ENCODE peak calls at places on chromosome 22, in seven cellular contexts. N is neural progenitor cell, S is GM23248, X is GM23338, V is HCT116, E is OCI-LY7, W is SK-N-SH. M is an unnamed sample.

GRCh38 chr22:48960981-48961655 is 866.6 kb downstream of the BRD1 start:
- DNase-seq in N (no peak), S (no peak), X (no peak), V (no peak), E (no peak), W (no peak), M (no peak)

GRCh38 chr22:43275545-43275981 is 67.6 kb downstream of the SCUBE1 start:
- DNase-seq in N (peak; percentile 51), S (no peak), X (peak; percentile 58), V (peak; percentile 56), E (no peak), W (no peak), M (no peak)

GRCh38 chr22:47048123-47049077 is 285.9 kb downstream of the TBC1D22A start:
- DNase-seq in N (no peak), S (no peak), X (no peak), V (no peak), E (no peak), W (no peak), M (no peak)

GRCh38 chr22:46972901-46973831 is 210.7 kb downstream of the TBC1D22A start:
- DNase-seq in N (no peak), S (no peak), X (no peak), V (no peak), E (no peak), W (peak; percentile 86), M (no peak)

GRCh38 chr22:46082633-46083032 is 67.7 kb upstream of the PPARA start:
- DNase-seq in N (no peak), S (peak; percentile 62), X (no peak), V (no peak), E (no peak), W (no peak), M (no peak)

GRCh38 chr22:32206774-32207758 is 2.2 kb upstream of the RFPL2 start:
- DNase-seq in N (peak; percentile 46), S (peak; percentile 33), X (peak; percentile 86), V (peak; percentile 56), E (peak; percentile 42), W (peak; percentile 32), M (peak; percentile 59)

GRCh38 chr22:27952091-27952490 is 33.0 kb upstream of the PITPNB start:
- DNase-seq in N (no peak), S (peak; percentile 56), X (no peak), V (no peak), E (no peak), W (no peak), M (no peak)

GRCh38 chr22:41526802-41527799 is 17.2 kb downstream of the POLR3H start:
- DNase-seq in N (peak; percentile 47), S (peak; percentile 60), X (peak; percentile 70), V (no peak), E (peak; percentile 60), W (peak; percentile 64), M (peak; percentile 30)

GRCh38 chr22:28812491-28812890 is 12.1 kb upstream of the XBP1 start:
- DNase-seq in N (no peak), S (no peak), X (no peak), V (no peak), E (no peak), W (no peak), M (peak; percentile 42)

GRCh38 chr22:43446037-43446803 is 34.4 kb downstream of the MPPED1 start:
- DNase-seq in N (no peak), S (no peak), X (no peak), V (no peak), E (no peak), W (no peak), M (no peak)

GRCh38 chr22:30327864-30328345 is 1.2 kb upstream of the TBC1D10A start:
- DNase-seq in N (peak; percentile 31), S (peak; percentile 25), X (peak; percentile 72), V (peak; percentile 27), E (peak; percentile 15), W (peak; percentile 35), M (no peak)

GRCh38 chr22:44496844-44497217 is 1.2 kb downstream of the RTL6 start:
- DNase-seq in N (no peak), S (no peak), X (no peak), V (no peak), E (no peak), W (no peak), M (no peak)

GRCh38 chr22:49088801-49089791 is 738.6 kb downstream of the BRD1 start:
- DNase-seq in N (no peak), S (no peak), X (no peak), V (no peak), E (no peak), W (no peak), M (no peak)

GRCh38 chr22:46262449-46263207 is 515 bp downstream of the PKDREJ start:
- DNase-seq in N (peak; percentile 74), S (peak; percentile 67), X (peak; percentile 91), V (no peak), E (no peak), W (no peak), M (no peak)

GRCh38 chr22:30392661-30393321 is 4.0 kb upstream of the SEC14L2 start:
- DNase-seq in N (peak; percentile 81), S (peak; percentile 40), X (no peak), V (no peak), E (peak; percentile 62), W (no peak), M (no peak)

GRCh38 chr22:33544707-33545106 is 375.6 kb downstream of the LARGE1 start:
- DNase-seq in N (no peak), S (peak; percentile 57), X (no peak), V (no peak), E (no peak), W (no peak), M (peak; percentile 30)

GRCh38 chr22:21947040-21948014 is 5.3 kb downstream of the PPM1F start:
- DNase-seq in N (peak; percentile 59), S (peak; percentile 75), X (peak; percentile 78), V (no peak), E (no peak), W (peak; percentile 57), M (no peak)

GRCh38 chr22:21642584-21643448 is 714 bp downstream of the SDF2L1 start:
- DNase-seq in N (peak; percentile 85), S (peak; percentile 84), X (peak; percentile 94), V (no peak), E (peak; percentile 84), W (peak; percentile 71), M (peak; percentile 74)

GRCh38 chr22:29316429-29316828 is 932 bp upstream of the RASL10A start:
- DNase-seq in N (no peak), S (no peak), X (peak; percentile 30), V (no peak), E (no peak), W (no peak), M (no peak)

GRCh38 chr22:31806751-31807150 is 52.9 kb downstream of the DEPDC5 start:
- DNase-seq in N (no peak), S (no peak), X (no peak), V (no peak), E (no peak), W (no peak), M (no peak)

GRCh38 chr22:21041937-21042336 is 3.8 kb upstream of the LRRC74B start:
- DNase-seq in N (no peak), S (peak; percentile 80), X (no peak), V (no peak), E (no peak), W (no peak), M (no peak)

GRCh38 chr22:49295465-49295743 is 532.3 kb downstream of the BRD1 start:
- DNase-seq in N (no peak), S (no peak), X (no peak), V (no peak), E (no peak), W (no peak), M (no peak)

GRCh38 chr22:17742528-17742902 is 31.8 kb downstream of the BID start:
- DNase-seq in N (peak; percentile 92), S (peak; percentile 67), X (peak; percentile 95), V (peak; percentile 59), E (peak; percentile 87), W (peak; percentile 93), M (peak; percentile 67)

GRCh38 chr22:17738386-17739128 is 35.7 kb downstream of the BID start:
- DNase-seq in N (no peak), S (no peak), X (no peak), V (no peak), E (no peak), W (no peak), M (no peak)

GRCh38 chr22:17743661-17744411 is 30.4 kb downstream of the BID start:
- DNase-seq in N (peak; percentile 33), S (no peak), X (peak; percentile 64), V (no peak), E (no peak), W (no peak), M (no peak)

GRCh38 chr22:17741866-17742527 is 32.3 kb downstream of the BID start:
- DNase-seq in N (no peak), S (no peak), X (no peak), V (no peak), E (no peak), W (no peak), M (no peak)

GRCh38 chr22:17739196-17739975 is 34.9 kb downstream of the BID start:
- DNase-seq in N (no peak), S (no peak), X (no peak), V (no peak), E (no peak), W (no peak), M (no peak)
- TF ChIP-seq EZH2phosphoT487 in N (no peak), S (no peak), X (no peak), V (no peak), E (no peak), W (no peak), M (no peak)

GRCh38 chr22:25019427-25020184 is 67.1 kb downstream of the KIAA1671 start:
- DNase-seq in N (no peak), S (no peak), X (no peak), V (no peak), E (no peak), W (no peak), M (no peak)

GRCh38 chr22:25024895-25025294 is 72.4 kb downstream of the KIAA1671 start:
- DNase-seq in N (no peak), S (no peak), X (no peak), V (no peak), E (no peak), W (no peak), M (no peak)

GRCh38 chr22:25023879-25024278 is 71.4 kb downstream of the KIAA1671 start:
- DNase-seq in N (no peak), S (no peak), X (no peak), V (no peak), E (no peak), W (no peak), M (no peak)

GRCh38 chr22:25021409-25021808 is 68.9 kb downstream of the KIAA1671 start:
- DNase-seq in N (no peak), S (no peak), X (no peak), V (no peak), E (no peak), W (no peak), M (no peak)

GRCh38 chr22:25021976-25022711 is 69.6 kb downstream of the KIAA1671 start:
- DNase-seq in N (no peak), S (no peak), X (no peak), V (no peak), E (no peak), W (no peak), M (no peak)
- H3K79me2 ChIP-seq in N (peaks cover 28% of the 10 kb centered on the region), S (no peaks in the 10 kb centered on the region), X (no peaks in the 10 kb centered on the region), V (peaks cover under 1% of the 10 kb centered on the region), E (no peaks in the 10 kb centered on the region), W (peaks cover 3% of the 10 kb centered on the region), M (no peaks in the 10 kb centered on the region)

GRCh38 chr22:39677967-39678366 is 107.4 kb downstream of the CACNA1I start:
- DNase-seq in N (no peak), S (no peak), X (no peak), V (no peak), E (no peak), W (no peak), M (no peak)
- H3K4me2 ChIP-seq in N (no peak overlapping the region), S (no peak overlapping the region), X (no peak overlapping the region), V (no peak overlapping the region), E (no peak overlapping the region), W (no peak overlapping the region), M (no peak overlapping the region)

GRCh38 chr22:19892249-19892879 is 37.7 kb upstream of the GNB1L start:
- DNase-seq in N (peak; percentile 65), S (no peak), X (no peak), V (no peak), E (peak; percentile 66), W (peak; percentile 79), M (no peak)
- TF ChIP-seq EZH2phosphoT487 in N (no peak), S (no peak), X (no peak), V (no peak), E (no peak), W (no peak), M (no peak)

M was measured in MM.1S.